ENCODE peak calls at places on chromosomes 2 and 18, in seven cellular contexts. H, I, G, C, Z, X and M are unnamed samples.

GRCh38 chr18:58315739-58316215 is 271.8 kb downstream of the NEDD4L start:
- DNase-seq in G (no peak), H (no peak), I (no peak), Z (peak), X (no peak), C (no peak), M (no peak)

GRCh38 chr18:7234061-7234460 is 3.2 kb downstream of the LRRC30 start:
- DNase-seq in C (no peak), I (no peak), H (no peak), X (no peak), Z (no peak), G (no peak), M (no peak)

GRCh38 chr18:78115896-78116561 is 863.6 kb upstream of the SALL3 start:
- DNase-seq in X (no peak), H (no peak), I (no peak), Z (no peak), G (no peak), C (no peak), M (no peak)

GRCh38 chr2:196441527-196441926 is 198.0 kb upstream of the CCDC150 start:
- DNase-seq in C (no peak), Z (no peak), H (no peak), I (no peak), G (no peak), X (no peak), M (no peak)

GRCh38 chr2:12437144-12437543 is 279.6 kb upstream of the TRIB2 start:
- DNase-seq in X (no peak), C (no peak), Z (no peak), G (no peak), H (no peak), I (no peak), M (no peak)

GRCh38 chr18:37452015-37452414 is 113.6 kb downstream of the CELF4 start:
- DNase-seq in C (no peak), I (no peak), H (no peak), X (no peak), G (no peak), Z (no peak), M (no peak)

GRCh38 chr2:100339823-100340222 is 17.5 kb upstream of the LONRF2 start:
- DNase-seq in Z (no peak), H (no peak), C (no peak), G (no peak), X (no peak), I (no peak), M (no peak)

GRCh38 chr18:76589866-76590265 is 94.8 kb upstream of the ZNF516 start:
- DNase-seq in H (no peak), X (no peak), G (no peak), I (no peak), C (no peak), Z (no peak), M (no peak)

GRCh38 chr2:175964195-175964594 is 37.9 kb downstream of the LNPK start:
- DNase-seq in H (no peak), X (no peak), I (no peak), G (no peak), Z (no peak), C (no peak), M (no peak)

GRCh38 chr2:110678457-110679336 is 834 bp upstream of the BUB1 start:
- DNase-seq in Z (peak), G (no peak), I (no peak), H (no peak), X (no peak), C (peak), M (no peak)

GRCh38 chr2:232053777-232054176 is 92.3 kb downstream of the DIS3L2 start:
- DNase-seq in G (no peak), C (no peak), I (no peak), H (no peak), Z (no peak), X (no peak), M (no peak)

GRCh38 chr2:101107246-101107645 is 43.9 kb downstream of the TBC1D8 start:
- DNase-seq in X (no peak), C (peak), I (no peak), G (no peak), Z (no peak), H (no peak), M (no peak)

GRCh38 chr2:9703701-9704221 is 73.0 kb upstream of the YWHAQ start:
- DNase-seq in Z (peak), H (peak), X (no peak), C (peak), G (no peak), I (peak), M (peak)

GRCh38 chr2:84865181-84865783 is 15.6 kb downstream of the TRABD2A start:
- DNase-seq in I (no peak), C (peak), Z (no peak), X (no peak), H (no peak), G (no peak), M (no peak)

GRCh38 chr18:816088-816653 is 4.1 kb upstream of the YES1 start:
- DNase-seq in I (no peak), G (no peak), H (no peak), Z (no peak), X (no peak), C (no peak), M (no peak)

GRCh38 chr2:28902584-28902983 is 8.1 kb downstream of the WDR43 start:
- DNase-seq in I (no peak), H (no peak), X (no peak), G (no peak), C (no peak), Z (no peak), M (no peak)

GRCh38 chr2:233107906-233108305 is 47.8 kb downstream of the INPP5D start:
- DNase-seq in C (no peak), H (no peak), G (no peak), I (no peak), Z (no peak), X (no peak), M (no peak)

GRCh38 chr2:25286025-25286400 is 55.7 kb downstream of the DNMT3A start:
- DNase-seq in I (no peak), H (no peak), X (no peak), G (no peak), C (no peak), Z (peak), M (no peak)

GRCh38 chr2:110955546-110955945 is 165.2 kb upstream of the BCL2L11 start:
- DNase-seq in C (no peak), X (no peak), H (no peak), G (no peak), Z (no peak), I (no peak), M (no peak)

GRCh38 chr18:79449551-79450288 is 54.0 kb downstream of the NFATC1 start:
- DNase-seq in Z (no peak), C (no peak), G (no peak), X (no peak), H (no peak), I (no peak), M (no peak)

GRCh38 chr2:44946681-44947360 is 5.3 kb downstream of the SIX3 start:
- DNase-seq in H (no peak), Z (no peak), C (no peak), G (no peak), X (no peak), I (no peak), M (no peak)

GRCh38 chr18:69186162-69186561 is 214.5 kb upstream of the DOK6 start:
- DNase-seq in Z (no peak), G (no peak), H (no peak), X (no peak), I (no peak), C (no peak), M (no peak)

GRCh38 chr2:133475610-133476009 is 92.7 kb downstream of the NCKAP5 start:
- DNase-seq in G (no peak), C (no peak), Z (no peak), I (no peak), H (no peak), X (no peak), M (no peak)

GRCh38 chr2:133480707-133481429 is 87.4 kb downstream of the NCKAP5 start:
- DNase-seq in I (no peak), X (no peak), C (no peak), G (no peak), Z (no peak), H (no peak), M (no peak)

GRCh38 chr2:133477614-133477990 is 90.7 kb downstream of the NCKAP5 start:
- DNase-seq in H (no peak), Z (no peak), I (no peak), C (no peak), X (no peak), G (no peak), M (no peak)

DNA sequence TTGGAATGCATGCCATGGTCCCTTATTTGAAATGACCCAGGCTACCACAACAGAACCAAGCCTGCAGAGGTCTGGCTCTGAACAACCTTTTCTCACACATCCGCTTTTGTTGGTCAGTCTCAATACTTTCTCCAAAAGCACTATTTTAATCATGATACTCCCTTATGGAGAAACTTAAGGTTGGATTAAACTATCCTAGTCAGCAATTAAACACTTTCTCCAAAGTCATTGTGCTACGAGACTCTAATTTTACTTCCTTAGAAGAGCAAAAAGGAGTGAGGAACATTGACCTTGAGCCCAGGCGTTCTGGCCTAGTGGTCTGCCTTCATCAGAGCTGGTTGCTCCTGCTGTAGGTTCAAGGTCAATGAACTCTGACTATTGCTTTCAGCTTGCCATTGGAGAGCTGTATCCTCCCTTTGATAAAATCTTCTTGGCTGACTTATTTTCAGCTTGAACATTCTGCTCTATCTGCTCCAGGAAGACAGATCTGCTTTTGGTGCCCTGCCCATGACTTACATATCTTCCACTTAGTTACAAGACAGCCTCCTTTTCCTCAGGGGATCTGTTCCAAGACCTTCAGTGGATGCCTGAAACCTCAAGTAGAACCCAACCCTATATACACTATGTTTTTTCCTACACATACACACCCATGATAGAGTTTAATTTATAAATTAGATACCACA is 91.2 kb downstream of the NCKAP5 start:
- DNase-seq in H (no peak), C (no peak), I (no peak), X (no peak), G (no peak), Z (no peak), M (no peak)
- TF ChIP-seq CTCF in H (no peak), C (no peak), I (no peak), X (no peak), G (no peak), Z (no peak), M (no peak)

GRCh38 chr18:48667276-48668254 is 128.7 kb downstream of the CTIF start:
- DNase-seq in I (no peak), C (no peak), Z (no peak), X (no peak), G (no peak), H (no peak), M (no peak)
- TF ChIP-seq CTCF in I (no peak), C (peak), Z (peak), X (peak), G (no peak), H (peak), M (peak)

DNA sequence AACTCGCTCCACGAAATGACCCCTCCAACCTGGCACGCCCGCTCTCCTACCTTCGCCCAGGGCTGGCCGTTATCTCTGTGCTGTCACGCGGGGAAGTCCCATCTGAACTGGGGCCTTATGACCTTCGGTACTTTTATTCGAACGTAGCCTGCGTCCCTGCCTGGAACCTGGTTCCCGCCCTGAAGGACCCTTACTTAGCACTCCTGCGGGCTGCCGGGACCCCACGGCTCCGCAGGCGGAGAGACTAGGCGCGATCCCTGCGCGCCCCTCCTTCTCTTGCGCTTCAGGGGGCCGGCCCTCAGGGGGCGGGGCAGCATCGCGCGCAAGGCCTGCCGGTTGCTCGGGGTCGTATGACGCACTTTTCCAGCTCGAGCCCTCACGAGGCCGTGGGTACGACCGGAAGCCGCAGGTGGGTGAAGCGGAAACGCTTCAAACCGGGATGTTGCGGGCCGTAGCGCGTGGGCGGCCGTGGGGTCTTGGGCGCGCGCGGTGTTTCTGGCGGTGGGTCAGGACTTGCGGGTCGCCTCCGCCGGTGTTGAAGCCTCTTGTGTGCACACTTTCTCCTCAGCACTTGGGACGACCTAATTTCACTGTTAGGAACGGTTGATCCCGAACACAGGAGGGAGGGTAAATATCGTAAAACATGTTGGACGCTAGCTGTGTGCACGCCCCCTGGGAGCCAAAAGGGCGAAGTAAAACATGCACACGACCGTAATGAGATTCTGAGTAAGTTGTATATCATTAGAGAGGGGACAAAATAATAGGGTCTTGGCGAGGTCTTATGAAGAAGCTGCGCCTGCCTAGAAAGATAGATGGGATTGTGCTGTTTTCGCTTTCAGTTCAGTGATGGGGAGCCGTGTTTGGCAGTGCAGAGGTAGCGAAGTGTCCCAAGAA is at the start of the genes LIPT1 and TSGA10:
- DNase-seq in C (peak), Z (peak), G (peak), I (peak), X (peak), H (peak), M (peak)
- TF ChIP-seq CTCF in C (peak), Z (peak), G (no peak), I (no peak), X (peak), H (no peak), M (peak)

GRCh38 chr2:15053542-15053941 is 421.0 kb downstream of the LRATD1 start:
- DNase-seq in C (no peak), H (no peak), I (no peak), X (no peak), Z (no peak), G (peak), M (no peak)

GRCh38 chr2:15061268-15061667 is 428.8 kb downstream of the LRATD1 start:
- DNase-seq in I (no peak), X (no peak), C (no peak), G (no peak), Z (no peak), H (no peak), M (no peak)

GRCh38 chr2:15058628-15059157 is 426.2 kb downstream of the LRATD1 start:
- DNase-seq in C (no peak), H (no peak), Z (no peak), G (peak), X (no peak), I (no peak), M (no peak)

GRCh38 chr2:15059870-15060617 is 427.5 kb downstream of the LRATD1 start:
- DNase-seq in C (no peak), Z (no peak), G (peak), H (no peak), I (no peak), X (no peak), M (no peak)

DNA sequence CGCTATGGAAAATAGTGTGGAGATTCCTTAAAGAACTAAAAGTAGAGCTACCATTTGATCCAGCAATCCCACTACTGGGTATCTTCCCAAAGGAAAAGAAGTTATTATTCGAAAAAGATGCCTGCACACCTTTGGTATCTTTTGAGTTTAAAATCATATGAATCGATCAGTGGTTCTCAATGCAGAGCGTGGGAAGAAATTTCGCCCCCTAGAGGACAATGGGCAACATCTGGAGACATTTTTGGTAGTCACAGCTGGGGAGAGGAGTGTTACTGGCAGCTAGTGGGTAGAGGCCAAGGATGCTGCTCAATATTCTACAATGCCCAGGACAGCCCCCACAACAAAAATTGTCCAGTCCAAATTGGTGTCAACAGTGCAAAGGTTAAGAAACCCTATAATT is 425.5 kb downstream of the LRATD1 start:
- DNase-seq in I (no peak), C (no peak), Z (no peak), G (no peak), H (no peak), X (no peak), M (no peak)
- TF ChIP-seq CTCF in I (no peak), C (no peak), Z (peak), G (no peak), H (peak), X (no peak), M (peak)

DNA sequence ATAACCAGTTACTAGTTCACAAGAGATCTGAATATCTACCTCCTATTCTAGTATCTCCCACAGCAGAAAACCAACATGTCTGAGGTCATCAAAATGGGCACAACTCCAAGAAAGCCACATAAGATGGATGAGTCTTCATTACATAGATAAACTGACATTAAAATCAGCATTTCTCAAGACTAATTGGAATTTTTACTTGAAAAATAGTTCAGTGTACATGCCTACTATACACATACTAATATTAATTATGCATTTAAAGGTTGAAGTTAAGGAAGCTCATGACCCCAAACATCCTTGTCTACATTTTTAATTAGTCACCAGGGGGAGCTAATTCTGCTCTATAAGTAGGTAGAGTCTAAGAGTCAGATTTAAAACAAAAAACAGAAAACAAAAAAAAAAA is 41.9 kb downstream of the ZNF521 start:
- DNase-seq in H (no peak), G (no peak), X (no peak), I (no peak), C (peak), Z (peak), M (no peak)
- TF ChIP-seq CTCF in H (no peak), G (no peak), X (peak), I (no peak), C (peak), Z (peak), M (peak)

GRCh38 chr2:180944372-180944771 is 36.0 kb upstream of the UBE2E3 start:
- DNase-seq in C (no peak), G (no peak), I (no peak), H (no peak), X (no peak), Z (no peak), M (no peak)
- TF ChIP-seq CTCF in C (no peak), G (no peak), I (no peak), H (no peak), X (no peak), Z (no peak), M (no peak)

GRCh38 chr18:33195795-33196194 is 244.7 kb downstream of the CCDC178 start:
- DNase-seq in Z (no peak), G (no peak), I (no peak), H (no peak), X (no peak), C (no peak), M (no peak)

GRCh38 chr18:33205777-33206176 is 234.7 kb downstream of the CCDC178 start:
- DNase-seq in X (no peak), I (no peak), G (no peak), H (no peak), Z (no peak), C (no peak), M (no peak)

GRCh38 chr18:33201509-33201926 is 239.0 kb downstream of the CCDC178 start:
- DNase-seq in I (no peak), X (no peak), H (no peak), C (peak), G (no peak), Z (peak), M (peak)
- TF ChIP-seq CTCF in I (no peak), X (peak), H (peak), C (peak), G (no peak), Z (peak), M (peak)